ENCODE peak calls at places on chromosomes 3 and 15, in seven cellular contexts. U is sigmoid colon, Q is IMR-90, X is heart left ventricle, P is brain microvascular endothelial cell, N is upper lobe of right lung, A is GM23248. Y is an unnamed sample. For H3K27me3, the result is how much of the 10 kb centered on the place peaks cover.

GRCh38 chr3:169998668-169999131 is 32.1 kb downstream of the SEC62 start:
- DNase-seq in U (no peak), Q (peak), X (no peak), P (peak), N (no peak), A (peak), Y (no peak)

GRCh38 chr3:102156426-102156825 is 278.4 kb upstream of the ZPLD1 start:
- DNase-seq in U (no peak), Q (peak), X (no peak), P (peak), N (no peak), A (peak), Y (no peak)

GRCh38 chr15:65896231-65896630 is 26.9 kb downstream of the RAB11A start:
- DNase-seq in U (no peak), Q (peak), X (no peak), P (no peak), N (no peak), A (no peak), Y (no peak)

GRCh38 chr15:81575436-81576123 is 201.6 kb upstream of the TMC3 start:
- DNase-seq in U (no peak), Q (peak), X (no peak), P (peak), N (no peak), A (no peak), Y (peak)

GRCh38 chr3:159045279-159045678 is 243.4 kb downstream of the MFSD1 start:
- DNase-seq in U (no peak), Q (no peak), X (no peak), P (no peak), N (no peak), A (no peak), Y (no peak)

GRCh38 chr3:8183627-8184026 is 318.0 kb upstream of the LMCD1 start:
- DNase-seq in U (no peak), Q (no peak), X (no peak), P (no peak), N (no peak), A (no peak), Y (no peak)

GRCh38 chr3:8581806-8582436 is 62.7 kb downstream of the SSUH2 start:
- DNase-seq in U (no peak), Q (peak), X (no peak), P (no peak), N (no peak), A (no peak), Y (no peak)

GRCh38 chr15:82845686-82846085 is 36.3 kb downstream of the WHAMM start:
- DNase-seq in U (no peak), Q (no peak), X (no peak), P (no peak), N (no peak), A (no peak), Y (no peak)

GRCh38 chr3:43286886-43287301 is 554 bp downstream of the SNRK start:
- DNase-seq in U (no peak), Q (no peak), X (no peak), P (no peak), N (no peak), A (peak), Y (peak)

GRCh38 chr15:32029409-32029861 is 880 bp upstream of the CHRNA7 start:
- DNase-seq in U (no peak), Q (no peak), X (no peak), P (no peak), N (no peak), A (peak), Y (peak)

GRCh38 chr3:160125188-160125587 is 100.0 kb upstream of the C3orf80 start:
- DNase-seq in U (no peak), Q (no peak), X (no peak), P (no peak), N (no peak), A (no peak), Y (no peak)

GRCh38 chr3:43432462-43432861 is 146.1 kb downstream of the SNRK start:
- DNase-seq in U (no peak), Q (no peak), X (no peak), P (no peak), N (no peak), A (no peak), Y (no peak)

GRCh38 chr15:63473999-63474809 is 30.2 kb upstream of the USP3 start:
- DNase-seq in U (no peak), Q (peak), X (no peak), P (peak), N (no peak), A (peak), Y (peak)

GRCh38 chr3:4757056-4757948 is 221.9 kb upstream of the BHLHE40 start:
- DNase-seq in U (no peak), Q (no peak), X (no peak), P (no peak), N (no peak), A (no peak), Y (no peak)

GRCh38 chr3:114374433-114374832 is 80.6 kb downstream of the TIGIT start:
- DNase-seq in U (no peak), Q (no peak), X (no peak), P (no peak), N (no peak), A (no peak), Y (no peak)

GRCh38 chr15:35912196-35912595 is 366.2 kb upstream of the DPH6 start:
- DNase-seq in U (no peak), Q (peak), X (no peak), P (peak), N (no peak), A (peak), Y (no peak)

GRCh38 chr3:11201246-11202024 is 47.1 kb downstream of the HRH1 start:
- DNase-seq in U (no peak), Q (no peak), X (no peak), P (no peak), N (no peak), A (peak), Y (no peak)

GRCh38 chr3:160686955-160687535 is 10.1 kb downstream of the ARL14 start:
- DNase-seq in U (no peak), Q (peak), X (no peak), P (no peak), N (no peak), A (peak), Y (no peak)

GRCh38 chr3:46351646-46352045 is 2.3 kb upstream of the CCR2 start:
- DNase-seq in U (no peak), Q (no peak), X (no peak), P (no peak), N (no peak), A (no peak), Y (no peak)

GRCh38 chr15:79243723-79244122 is 38.8 kb upstream of the ANKRD34C start:
- DNase-seq in U (no peak), Q (no peak), X (no peak), P (peak), N (no peak), A (peak), Y (no peak)

GRCh38 chr3:188067932-188068331 is 86.0 kb upstream of the LPP start:
- DNase-seq in U (no peak), Q (peak), X (no peak), P (peak), N (no peak), A (peak), Y (no peak)

GRCh38 chr3:67362686-67363085 is 291.7 kb downstream of the SUCLG2 start:
- DNase-seq in U (no peak), Q (peak), X (no peak), P (peak), N (no peak), A (no peak), Y (no peak)

GRCh38 chr3:185713015-185713414 is 111.8 kb downstream of the IGF2BP2 start:
- DNase-seq in U (no peak), Q (no peak), X (no peak), P (no peak), N (no peak), A (no peak), Y (no peak)

GRCh38 chr3:186361246-186361611 is 805 bp downstream of the DGKG start:
- DNase-seq in U (no peak), Q (no peak), X (no peak), P (no peak), N (no peak), A (no peak), Y (no peak)

GRCh38 chr3:7396534-7396933 is 535.6 kb downstream of the GRM7 start:
- DNase-seq in U (no peak), Q (no peak), X (no peak), P (no peak), N (no peak), A (no peak), Y (no peak)

GRCh38 chr3:31973081-31973480 is 8.0 kb downstream of the OSBPL10 start:
- DNase-seq in U (no peak), Q (no peak), X (no peak), P (no peak), N (no peak), A (no peak), Y (no peak)

GRCh38 chr3:14377044-14377837 is 25.2 kb upstream of the SLC6A6 start:
- DNase-seq in U (no peak), Q (no peak), X (no peak), P (no peak), N (no peak), A (no peak), Y (no peak)

GRCh38 chr15:63605816-63606215 is 8.6 kb downstream of the FBXL22 start:
- DNase-seq in U (no peak), Q (no peak), X (no peak), P (no peak), N (no peak), A (no peak), Y (no peak)

GRCh38 chr15:90915216-90915807 is 12.2 kb downstream of the MAN2A2 start:
- DNase-seq in U (no peak), Q (no peak), X (no peak), P (no peak), N (no peak), A (no peak), Y (no peak)

GRCh38 chr15:53829471-53829870 is 70.0 kb upstream of the WDR72 start:
- DNase-seq in U (no peak), Q (no peak), X (no peak), P (no peak), N (no peak), A (no peak), Y (no peak)

GRCh38 chr3:170815340-170815739 is 54.7 kb downstream of the RPL22L1 start:
- DNase-seq in U (no peak), Q (no peak), X (no peak), P (peak), N (no peak), A (no peak), Y (no peak)

GRCh38 chr15:67512140-67512539 is 8.8 kb upstream of the C15orf61 start:
- DNase-seq in U (no peak), Q (no peak), X (no peak), P (no peak), N (no peak), A (no peak), Y (no peak)

GRCh38 chr3:184952671-184953070 is 140.7 kb downstream of the VPS8 start:
- DNase-seq in U (no peak), Q (peak), X (no peak), P (no peak), N (no peak), A (peak), Y (no peak)

GRCh38 chr3:157754415-157754814 is 251.2 kb upstream of the VEPH1 start:
- DNase-seq in U (no peak), Q (no peak), X (no peak), P (no peak), N (no peak), A (peak), Y (no peak)

GRCh38 chr3:61632568-61633175 is 71.3 kb downstream of the PTPRG start:
- DNase-seq in U (no peak), Q (peak), X (no peak), P (no peak), N (no peak), A (no peak), Y (no peak)

GRCh38 chr15:93748710-93749109 is 482.7 kb upstream of the MCTP2 start:
- DNase-seq in U (no peak), Q (no peak), X (no peak), P (no peak), N (no peak), A (no peak), Y (no peak)

DNA sequence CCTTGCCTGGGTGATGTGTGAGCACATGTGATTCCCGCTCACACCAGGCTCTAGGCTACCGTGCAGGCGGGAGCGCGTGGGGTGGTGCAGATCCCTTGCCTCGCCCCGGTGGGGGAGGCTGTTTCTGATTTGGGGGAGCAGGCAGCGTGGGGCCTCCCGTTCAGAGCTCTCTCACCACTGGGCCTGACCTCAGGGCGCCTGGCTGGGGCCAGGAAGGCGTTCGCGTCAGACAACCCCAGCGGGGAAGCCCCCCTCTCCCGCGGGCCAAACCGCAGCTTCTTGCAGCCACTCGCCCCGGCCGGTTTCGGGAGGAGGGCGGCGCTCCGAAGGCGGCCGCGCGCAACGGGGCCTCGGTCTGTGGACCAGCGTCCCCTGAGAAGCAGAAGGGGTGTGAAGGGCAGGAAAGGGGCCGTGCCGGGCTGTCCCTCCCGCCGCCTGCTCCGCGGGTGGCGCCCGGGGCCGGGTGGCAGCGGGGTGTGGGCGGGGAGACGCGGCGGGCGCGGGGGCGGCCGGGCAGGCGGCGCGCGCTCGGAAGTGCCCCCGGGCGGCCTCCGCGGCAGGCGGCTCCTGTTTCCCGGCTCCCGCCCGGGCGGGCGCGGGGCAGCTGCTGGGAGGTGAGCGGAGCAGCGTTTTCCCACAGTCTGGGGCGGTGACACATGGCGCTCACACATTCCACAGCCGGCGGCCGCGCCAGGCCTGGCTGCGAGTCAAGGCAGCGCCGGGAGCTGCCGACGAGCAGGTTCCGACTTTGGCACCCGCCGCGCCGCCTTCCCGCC is 65.1 kb upstream of the HES1 start:
- DNase-seq in U (peak), Q (peak), X (peak), P (peak), N (peak), A (peak), Y (peak)
- H3K27me3 ChIP-seq in U (under half), Q (under half), X (under half), P (under half), N (under half), A (under half), Y (under half)

DNA sequence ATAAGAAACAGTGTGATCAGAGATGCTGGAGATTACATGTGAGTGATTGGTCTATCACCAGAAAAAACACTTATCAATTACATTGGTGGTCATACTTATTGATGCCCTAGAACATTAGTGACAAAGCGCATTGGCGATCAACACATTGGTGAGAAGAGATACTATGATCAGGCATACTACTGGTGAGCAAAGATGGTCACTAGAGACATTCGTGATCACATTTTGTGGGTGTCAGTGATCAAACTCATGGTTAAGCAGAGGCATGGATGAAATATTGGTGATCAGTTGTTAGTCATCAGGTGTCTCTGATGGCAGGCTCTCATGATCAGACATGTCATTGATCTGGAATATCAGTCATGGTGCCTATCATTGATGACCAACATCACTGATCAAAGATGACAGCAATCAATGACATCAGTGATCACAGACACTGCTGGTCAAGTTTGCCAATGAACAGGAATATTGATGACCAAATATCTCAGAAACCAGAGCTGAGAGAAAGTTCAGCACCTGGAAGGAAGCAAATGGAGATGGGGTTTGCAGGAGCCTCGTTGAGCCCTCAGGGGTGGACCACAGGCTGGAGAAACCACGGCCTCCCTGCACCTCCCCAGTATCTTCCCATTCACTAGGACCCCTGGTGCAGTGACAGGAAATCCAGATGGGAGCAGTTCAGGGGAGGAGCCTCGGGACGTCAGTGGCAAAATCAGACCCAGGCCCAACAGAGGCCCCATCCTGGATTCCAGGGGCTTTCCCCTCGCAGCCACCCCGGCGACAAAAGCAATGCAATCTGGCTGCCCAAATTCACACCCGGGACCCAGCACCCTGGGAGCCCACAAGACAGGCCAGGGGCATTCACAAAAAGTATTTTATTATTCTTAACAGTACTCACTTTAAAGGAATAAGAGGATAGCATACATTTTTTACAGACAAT is 12.2 kb upstream of the DNAJB8 start:
- DNase-seq in U (no peak), Q (no peak), X (peak), P (no peak), N (no peak), A (no peak), Y (no peak)
- H3K27me3 ChIP-seq in U (half or more), Q (under half), X (under half), P (half or more), N (half or more), A (under half), Y (under half)

GRCh38 chr3:129009266-129009665 is 8.2 kb downstream of the EFCC1 start:
- DNase-seq in U (no peak), Q (no peak), X (peak), P (no peak), N (no peak), A (no peak), Y (no peak)
- H3K27me3 ChIP-seq in U (under half), Q (under half), X (under half), P (under half), N (under half), A (under half), Y (under half)

GRCh38 chr3:173586176-173586575 is 188.6 kb downstream of the NLGN1 start:
- DNase-seq in U (no peak), Q (peak), X (no peak), P (no peak), N (no peak), A (peak), Y (no peak)
- H3K27me3 ChIP-seq in U (under half), Q (under half), X (under half), P (under half), N (under half), A (under half), Y (under half)

GRCh38 chr15:70439880-70440279 is 323.5 kb downstream of the UACA start:
- DNase-seq in U (no peak), Q (no peak), X (no peak), P (no peak), N (no peak), A (no peak), Y (no peak)
- H3K27me3 ChIP-seq in U (under half), Q (half or more), X (under half), P (half or more), N (under half), A (under half), Y (under half)

GRCh38 chr3:142968319-142968718 is 4.8 kb upstream of the PAQR9 start:
- DNase-seq in U (no peak), Q (no peak), X (no peak), P (no peak), N (no peak), A (no peak), Y (no peak)
- H3K27me3 ChIP-seq in U (under half), Q (under half), X (under half), P (under half), N (under half), A (under half), Y (under half)

GRCh38 chr3:134482622-134483021 is 3.2 kb downstream of the ANAPC13 start:
- DNase-seq in U (no peak), Q (no peak), X (no peak), P (no peak), N (no peak), A (no peak), Y (no peak)
- H3K27me3 ChIP-seq in U (under half), Q (under half), X (under half), P (under half), N (under half), A (under half), Y (under half)